ENCODE peak calls at places on chromosomes 3 and 15, in six cellular contexts. M, W, X, N, O and S are unnamed samples.

GRCh38 chr15:83107841-83108181 is 366 bp downstream of the TM6SF1 start:
- DNase-seq in M (no peak), O (no peak), X (no peak), N (no peak), W (no peak), S (no peak)

GRCh38 chr3:166455724-166456123 is 618.5 kb upstream of the BCHE start:
- DNase-seq in X (no peak), W (no peak), M (no peak), N (no peak), O (no peak), S (peak; percentile 2)

GRCh38 chr3:13192471-13193213 is 119.4 kb upstream of the IQSEC1 start:
- DNase-seq in X (no peak), M (no peak), O (no peak), N (peak; percentile 53), W (peak; percentile 45), S (peak; percentile 27)

GRCh38 chr15:50257206-50257735 is 8.3 kb downstream of the HDC start:
- DNase-seq in M (no peak), O (no peak), N (no peak), W (no peak), X (no peak), S (no peak)

GRCh38 chr15:31977812-31978662 is 52.3 kb upstream of the CHRNA7 start:
- DNase-seq in N (peak; percentile 88), M (peak; percentile 81), W (no peak), O (no peak), X (peak; percentile 71), S (peak; percentile 41)

GRCh38 chr3:136617123-136617700 is 135.0 kb downstream of the STAG1 start:
- DNase-seq in X (no peak), N (no peak), W (no peak), O (no peak), M (no peak), S (no peak)

GRCh38 chr3:114623420-114624046 is 329.7 kb downstream of the TIGIT start:
- DNase-seq in W (no peak), O (no peak), N (no peak), M (no peak), X (no peak), S (peak; percentile 41)

GRCh38 chr3:65647369-65647768 is 391.3 kb downstream of the MAGI1 start:
- DNase-seq in W (no peak), N (no peak), O (no peak), X (no peak), M (no peak), S (no peak)

GRCh38 chr3:174439621-174440349 is 419.3 kb upstream of the NAALADL2 start:
- DNase-seq in M (no peak), N (no peak), W (no peak), O (peak; percentile 100), X (no peak), S (peak; percentile 97)

GRCh38 chr3:46931631-46932441 is 44.7 kb downstream of the CCDC12 start:
- DNase-seq in M (no peak), X (no peak), W (no peak), O (no peak), N (no peak), S (peak; percentile 47)

GRCh38 chr3:42403737-42404136 is 6.7 kb downstream of the LYZL4 start:
- DNase-seq in N (no peak), W (no peak), O (no peak), X (no peak), M (no peak), S (no peak)

GRCh38 chr3:2578560-2578959 is 479.9 kb downstream of the CNTN4 start:
- DNase-seq in O (no peak), N (no peak), X (no peak), M (no peak), W (no peak), S (no peak)

GRCh38 chr3:151316267-151316991 is at the start of gene GPR87:
- DNase-seq in O (no peak), W (no peak), M (no peak), X (peak; percentile 10), N (no peak), S (peak; percentile 45)

GRCh38 chr15:73183071-73183470 is 130.8 kb downstream of the NEO1 start:
- DNase-seq in M (no peak), X (no peak), N (no peak), O (no peak), W (no peak), S (no peak)

GRCh38 chr3:172557515-172558220 is 34.4 kb upstream of the TNFSF10 start:
- DNase-seq in W (no peak), O (peak; percentile 32), M (no peak), X (no peak), N (no peak), S (peak; percentile 71)

GRCh38 chr3:6601374-6601773 is 259.5 kb upstream of the GRM7 start:
- DNase-seq in O (no peak), N (no peak), M (no peak), W (no peak), X (no peak), S (no peak)

GRCh38 chr3:99856437-99857220 is 39.0 kb downstream of the CMSS1 start:
- DNase-seq in O (no peak), W (no peak), N (no peak), M (no peak), X (no peak), S (no peak)

GRCh38 chr3:57421336-57421735 is 122.8 kb downstream of the DNAH12 start:
- DNase-seq in O (no peak), N (no peak), X (no peak), W (no peak), M (no peak), S (no peak)

GRCh38 chr3:124586126-124587052 is 143.9 kb upstream of the UMPS start:
- DNase-seq in W (no peak), X (no peak), M (no peak), N (peak; percentile 70), O (no peak), S (no peak)

GRCh38 chr3:171168086-171168485 is 141.6 kb upstream of the SLC2A2 start:
- DNase-seq in N (peak; percentile 57), X (no peak), O (no peak), M (no peak), W (no peak), S (peak; percentile 49)